ENCODE peak calls at places on chromosomes 1 and 21, in four cellular contexts. C is cardiac fibroblast, N is A549, P is mesothelial cell of epicardium. S is an unnamed sample.

GRCh38 chr21:39451332-39452206 is at the start of gene SH3BGR:
- DNase-seq in P (no peak), N (no peak), C (peak; percentile 19), S (peak; percentile 30)

GRCh38 chr1:108856994-108857393 is at the start of gene AKNAD1:
- DNase-seq in N (no peak), C (no peak), P (no peak), S (no peak)

GRCh38 chr21:36471254-36471723 is 8.6 kb downstream of the CLDN14 start:
- DNase-seq in P (no peak), N (peak; percentile 89), C (peak; percentile 10), S (no peak)

GRCh38 chr1:171062902-171063301 is 27.8 kb upstream of the FMO3 start:
- DNase-seq in N (no peak), C (no peak), P (no peak), S (no peak)

GRCh38 chr1:19700046-19700777 is 35.5 kb downstream of the HTR6 start:
- DNase-seq in N (no peak), C (no peak), P (no peak), S (no peak)

GRCh38 chr1:100834779-100835645 is 59.6 kb downstream of the EXTL2 start:
- DNase-seq in C (peak; percentile 6), N (peak; percentile 21), P (no peak), S (no peak)

GRCh38 chr1:87226341-87226760 is 102.3 kb upstream of the LMO4 start:
- DNase-seq in P (no peak), N (peak; percentile 59), C (peak; percentile 98), S (peak; percentile 90)

GRCh38 chr1:172178846-172179245 is 241.6 kb upstream of the C1orf105 start:
- DNase-seq in N (no peak), C (no peak), P (no peak), S (no peak)

GRCh38 chr1:236273358-236273757 is 8.4 kb downstream of the ERO1B start:
- DNase-seq in C (no peak), P (no peak), N (no peak), S (no peak)

GRCh38 chr1:186404454-186405051 is 28.9 kb downstream of the ODR4 start:
- DNase-seq in C (peak; percentile 91), N (peak; percentile 61), P (no peak), S (peak; percentile 22)

GRCh38 chr1:11550664-11551283 is 71.8 kb downstream of the DISP3 start:
- DNase-seq in P (peak; percentile 75), C (peak; percentile 83), N (peak; percentile 53), S (peak; percentile 49)

GRCh38 chr1:85451236-85451830 is 13.6 kb downstream of the DDAH1 start:
- DNase-seq in N (no peak), P (no peak), C (no peak), S (no peak)

GRCh38 chr1:78045850-78046778 is at the start of gene GIPC2:
- DNase-seq in P (no peak), C (peak; percentile 20), N (no peak), S (peak; percentile 65)

GRCh38 chr1:192807221-192807967 is 1.4 kb upstream of the RGS2 start:
- DNase-seq in C (peak; percentile 57), N (peak; percentile 60), P (no peak), S (peak; percentile 32)

GRCh38 chr1:83554174-83554573 is 444.8 kb downstream of the TTLL7 start:
- DNase-seq in N (no peak), C (no peak), P (no peak), S (peak; percentile 20)

GRCh38 chr1:83552820-83553219 is 446.1 kb downstream of the TTLL7 start:
- DNase-seq in N (no peak), C (no peak), P (no peak), S (no peak)

GRCh38 chr1:83559531-83559930 is 439.4 kb downstream of the TTLL7 start:
- DNase-seq in P (no peak), N (no peak), C (no peak), S (no peak)

GRCh38 chr1:83559090-83559489 is 439.8 kb downstream of the TTLL7 start:
- DNase-seq in N (no peak), P (no peak), C (no peak), S (no peak)

DNA sequence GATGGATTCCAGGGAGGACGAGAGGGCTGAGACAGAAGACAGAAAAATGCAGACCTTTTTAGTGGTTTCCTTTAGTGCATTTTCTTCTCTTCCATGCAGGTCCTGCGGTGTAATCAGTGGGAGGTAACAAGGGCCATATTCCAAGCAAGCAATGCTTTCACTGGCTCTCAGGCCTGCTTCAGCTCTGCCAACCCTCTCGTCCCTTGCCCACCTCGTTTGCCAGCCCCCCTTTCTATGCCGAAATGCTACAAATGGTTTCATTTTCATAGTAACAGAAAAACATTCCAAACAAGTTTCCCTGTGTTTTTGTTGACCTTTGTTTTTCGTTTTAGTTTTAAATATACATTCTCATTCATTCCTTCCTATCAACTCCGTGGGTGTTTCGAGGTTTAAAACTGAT is 443.1 kb downstream of the TTLL7 start:
- DNase-seq in C (no peak), P (no peak), N (no peak), S (no peak)
- TF ChIP-seq CTCF in C (no peak), P (no peak), N (no peak), S (no peak)

GRCh38 chr1:238252033-238252802 is 361.5 kb upstream of the ZP4 start:
- DNase-seq in C (peak; percentile 42), N (peak; percentile 50), P (no peak), S (no peak)
- TF ChIP-seq CTCF in C (peak; percentile 35), N (peak; percentile 42), P (peak; percentile 60), S (no peak)

GRCh38 chr1:3660704-3661103 is 8.4 kb downstream of the TP73 start:
- DNase-seq in C (no peak), N (no peak), P (no peak), S (no peak)

GRCh38 chr1:3661631-3662030 is 9.3 kb downstream of the TP73 start:
- DNase-seq in C (no peak), P (no peak), N (no peak), S (no peak)

GRCh38 chr1:3662080-3662671 is 9.9 kb downstream of the TP73 start:
- DNase-seq in P (no peak), N (no peak), C (no peak), S (no peak)

GRCh38 chr1:3664700-3665375 is 12.5 kb downstream of the TP73 start:
- DNase-seq in C (no peak), N (no peak), P (no peak), S (no peak)

DNA sequence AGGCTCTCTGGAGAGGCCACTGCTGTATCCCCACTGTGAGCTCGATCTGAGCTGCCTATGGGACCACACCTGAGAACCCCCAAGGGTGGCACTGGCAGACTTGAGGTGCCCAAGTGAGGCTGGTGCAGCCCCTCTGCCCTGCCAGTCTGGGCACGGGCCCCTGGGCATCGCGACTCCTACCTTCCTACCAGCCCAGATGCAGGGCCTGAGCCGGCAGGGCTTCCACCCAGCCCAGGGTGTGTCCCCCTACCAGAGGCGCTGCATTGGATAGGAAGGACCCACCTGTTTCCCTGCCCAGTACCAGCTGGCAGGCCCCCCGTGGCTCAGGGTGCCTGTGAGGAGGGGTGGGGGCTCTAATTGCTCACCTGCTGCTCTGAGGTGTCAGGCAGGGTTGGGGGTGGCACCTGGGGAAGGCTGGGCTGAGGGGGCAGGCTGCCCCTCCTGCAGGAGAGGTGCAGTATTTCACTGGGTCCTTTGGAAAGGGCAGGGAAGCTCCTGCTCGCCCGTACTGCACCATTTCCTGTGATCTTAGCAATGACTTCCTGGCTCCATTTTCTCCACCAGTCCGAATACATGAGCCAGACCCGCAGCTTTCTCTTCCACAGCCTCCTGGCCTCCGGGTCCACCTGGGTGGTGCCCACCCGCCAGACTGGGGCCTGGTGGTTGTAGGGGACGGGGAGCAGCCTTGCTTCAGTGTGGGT is 11.8 kb downstream of the TP73 start:
- DNase-seq in P (no peak), N (no peak), C (no peak), S (no peak)
- TF ChIP-seq CTCF in P (no peak), N (no peak), C (no peak), S (no peak)

GRCh38 chr1:98791498-98791897 is 130.0 kb downstream of the SNX7 start:
- DNase-seq in P (no peak), N (no peak), C (no peak), S (no peak)

GRCh38 chr1:98796049-98796448 is 134.5 kb downstream of the SNX7 start:
- DNase-seq in C (no peak), P (no peak), N (no peak), S (no peak)

GRCh38 chr1:98792123-98792522 is 130.6 kb downstream of the SNX7 start:
- DNase-seq in N (no peak), C (peak; percentile 5), P (no peak), S (peak; percentile 9)

GRCh38 chr1:98793136-98793535 is 131.6 kb downstream of the SNX7 start:
- DNase-seq in N (no peak), P (no peak), C (no peak), S (peak; percentile 4)

GRCh38 chr1:98794196-98794886 is 132.8 kb downstream of the SNX7 start:
- DNase-seq in N (peak; percentile 56), C (peak; percentile 80), P (no peak), S (peak; percentile 41)
- TF ChIP-seq CTCF in N (peak; percentile 52), C (peak; percentile 79), P (peak; percentile 71), S (peak; percentile 79)

GRCh38 chr1:102174259-102174863 is 177.6 kb upstream of the OLFM3 start:
- DNase-seq in C (no peak), P (no peak), N (peak; percentile 4), S (no peak)
- TF ChIP-seq CTCF in C (no peak), P (no peak), N (no peak), S (no peak)